ENCODE peak calls at places on chromosome 5, in five cellular contexts. W is amniotic epithelial cell, E is iris pigment epithelial cell, A is HEK293T, I is endothelial cell. R is an unnamed sample.

GRCh38 chr5:72517961-72518690 is 10.9 kb upstream of the ZNF366 start:
- DNase-seq in E (no peak), W (no peak), A (no peak), I (no peak), R (peak)

GRCh38 chr5:61055434-61056006 is 106.7 kb downstream of the SMIM15 start:
- DNase-seq in A (peak), E (peak), W (peak), I (peak), R (peak)

GRCh38 chr5:149337746-149338145 is 7.6 kb upstream of the GRPEL2 start:
- DNase-seq in W (no peak), I (no peak), E (no peak), A (no peak), R (no peak)

GRCh38 chr5:169651526-169651925 is 14.5 kb downstream of the DOCK2 start:
- DNase-seq in A (no peak), W (no peak), E (peak), I (no peak), R (peak)

GRCh38 chr5:50665091-50665490 is 1.3 kb upstream of the PARP8 start:
- DNase-seq in A (no peak), I (no peak), E (no peak), W (no peak), R (no peak)

GRCh38 chr5:53089481-53089976 is 20.0 kb downstream of the MOCS2 start:
- DNase-seq in I (no peak), W (peak), E (peak), A (no peak), R (peak)

GRCh38 chr5:127428748-127429147 is 88.7 kb upstream of the PRRC1 start:
- DNase-seq in W (no peak), I (no peak), E (no peak), A (no peak), R (no peak)

GRCh38 chr5:53350991-53351770 is 129.2 kb upstream of the FST start:
- DNase-seq in I (peak), E (no peak), A (no peak), W (no peak), R (peak)

GRCh38 chr5:135567661-135568060 is 11.1 kb downstream of the CXCL14 start:
- DNase-seq in A (no peak), E (no peak), W (no peak), I (no peak), R (peak)

GRCh38 chr5:103232393-103232999 is 26.1 kb upstream of the MACIR start:
- DNase-seq in W (peak), E (peak), I (no peak), A (peak), R (peak)

GRCh38 chr5:1479581-1480188 is 34.4 kb upstream of the SLC6A3 start:
- DNase-seq in A (peak), I (peak), W (peak), E (peak), R (peak)

GRCh38 chr5:10233505-10233904 is 16.2 kb downstream of the ATPSCKMT start:
- DNase-seq in E (peak), A (peak), I (peak), W (peak), R (peak)

GRCh38 chr5:169467382-169467781 is 116.2 kb upstream of the SPDL1 start:
- DNase-seq in I (no peak), E (peak), W (no peak), A (no peak), R (no peak)

GRCh38 chr5:134226441-134227192 is 744 bp upstream of the PPP2CA start:
- DNase-seq in E (peak), A (no peak), W (peak), I (no peak), R (peak)

GRCh38 chr5:83530186-83530585 is 58.6 kb downstream of the VCAN start:
- DNase-seq in I (no peak), A (no peak), E (peak), W (peak), R (peak)

GRCh38 chr5:159855476-159856157 is 60.7 kb upstream of the ADRA1B start:
- DNase-seq in E (peak), A (no peak), W (peak), I (no peak), R (no peak)

GRCh38 chr5:175195698-175196656 is 248.0 kb downstream of the DRD1 start:
- DNase-seq in I (peak), W (no peak), A (peak), E (no peak), R (no peak)

GRCh38 chr5:52702877-52703276 is 84.8 kb upstream of the ITGA1 start:
- DNase-seq in E (no peak), A (no peak), I (no peak), W (no peak), R (peak)

GRCh38 chr5:57034517-57034916 is 82.6 kb upstream of the MIER3 start:
- DNase-seq in W (no peak), I (no peak), E (no peak), A (no peak), R (no peak)

GRCh38 chr5:124111886-124112285 is 599.9 kb downstream of the CSNK1G3 start:
- DNase-seq in I (no peak), W (peak), E (peak), A (no peak), R (no peak)

GRCh38 chr5:75054110-75054930 is 2.0 kb upstream of the GCNT4 start:
- DNase-seq in A (no peak), I (peak), E (peak), W (no peak), R (peak)

GRCh38 chr5:134758504-134759341 is at the start of gene DDX46:
- DNase-seq in A (peak), E (peak), I (peak), W (peak), R (peak)

GRCh38 chr5:177479774-177480173 is 6.3 kb upstream of the DBN1 start:
- DNase-seq in E (peak), W (peak), I (no peak), A (no peak), R (peak)

GRCh38 chr5:94702729-94703128 is 84.3 kb downstream of the SLF1 start:
- DNase-seq in E (no peak), I (no peak), W (no peak), A (no peak), R (no peak)

GRCh38 chr5:156379198-156379597 is 52.2 kb downstream of the SGCD start:
- DNase-seq in E (no peak), A (no peak), W (no peak), I (no peak), R (no peak)

GRCh38 chr5:6322163-6322713 is 56.1 kb downstream of the MED10 start:
- DNase-seq in A (no peak), I (no peak), W (no peak), E (no peak), R (no peak)

GRCh38 chr5:15133456-15133965 is 261.9 kb upstream of the ANKH start:
- DNase-seq in A (no peak), I (no peak), E (no peak), W (no peak), R (no peak)

GRCh38 chr5:113059232-113059805 is 82.7 kb downstream of the DCP2 start:
- DNase-seq in I (no peak), A (peak), E (no peak), W (peak), R (peak)

GRCh38 chr5:135139397-135140134 is 105.5 kb upstream of the PITX1 start:
- DNase-seq in I (no peak), W (peak), A (peak), E (peak), R (peak)

GRCh38 chr5:139774980-139775654 is 20.5 kb upstream of the PSD2 start:
- DNase-seq in E (peak), A (peak), W (peak), I (peak), R (peak)

GRCh38 chr5:178207183-178207916 is 3.0 kb downstream of the HNRNPAB start:
- DNase-seq in I (no peak), W (peak), A (no peak), E (peak), R (peak)

GRCh38 chr5:138353550-138353893 is 1.0 kb downstream of the KDM3B start:
- DNase-seq in W (no peak), E (no peak), A (no peak), I (no peak), R (no peak)